ENCODE peak calls at places on chromosomes 12 and 14, in seven cellular contexts. G, W, H, S, V, T and M are unnamed samples.

GRCh38 chr14:52735921-52736489 is 6.0 kb downstream of the STYX start:
- DNase-seq in V (no peak), T (no peak), W (no peak), S (no peak), G (no peak), H (no peak), M (no peak)

GRCh38 chr14:92753250-92753649 is 4.8 kb upstream of the LGMN start:
- DNase-seq in W (no peak), G (no peak), H (no peak), V (no peak), T (no peak), S (no peak), M (no peak)

GRCh38 chr12:55728185-55728931 is 451 bp downstream of the CD63 start:
- DNase-seq in T (peak; percentile 38), V (no peak), W (no peak), S (peak; percentile 62), H (no peak), G (no peak), M (peak; percentile 50)

GRCh38 chr12:111773801-111774551 is 7.2 kb downstream of the ALDH2 start:
- DNase-seq in W (no peak), S (peak; percentile 95), V (no peak), G (no peak), H (no peak), T (no peak), M (no peak)

GRCh38 chr12:23891115-23891514 is 58.4 kb downstream of the SOX5 start:
- DNase-seq in H (no peak), W (no peak), S (no peak), G (no peak), T (no peak), V (no peak), M (no peak)

GRCh38 chr14:58281969-58282368 is 16.4 kb upstream of the ARID4A start:
- DNase-seq in T (no peak), W (no peak), G (no peak), H (no peak), S (no peak), V (no peak), M (no peak)

GRCh38 chr12:121939190-121939589 is 20.8 kb downstream of the CFAP251 start:
- DNase-seq in H (no peak), W (no peak), T (no peak), V (no peak), G (no peak), S (peak; percentile 52), M (no peak)

GRCh38 chr12:121217761-121218160 is 7.8 kb downstream of the P2RX4 start:
- DNase-seq in S (no peak), H (no peak), W (no peak), T (no peak), V (no peak), G (no peak), M (no peak)

GRCh38 chr14:33126433-33126832 is 187.8 kb downstream of the NPAS3 start:
- DNase-seq in H (no peak), G (no peak), V (no peak), T (no peak), S (no peak), W (no peak), M (no peak)

GRCh38 chr14:75604979-75605825 is 26.8 kb downstream of the FLVCR2 start:
- DNase-seq in S (no peak), T (no peak), W (no peak), V (no peak), H (no peak), G (no peak), M (no peak)

GRCh38 chr14:74062809-74063150 is 21.5 kb downstream of the ALDH6A1 start:
- DNase-seq in W (no peak), S (peak; percentile 59), G (no peak), T (no peak), H (no peak), V (no peak), M (peak; percentile 68)